ENCODE peak calls at places on chromosomes 7 and 10, in ten cellular contexts. L is T-helper 2 cell; S is AG04449; Z is caudate nucleus; D is NCI-H2029; I is WTC11; W is NCI-H2081; V is naive thymus-derived CD8-positive, alpha-beta T cell; N is NCI-H446; E is stimulated activated CD4-positive, alpha-beta T cell treated with anti-CD3 and anti-CD28 coated beads, Interleukin-15, amount 100 ng/mL, for 1 hour. H is an unnamed sample.

GRCh38 chr7:148590533-148590932 is at the start of gene C7orf33:
- DNase-seq in L (no peak), S (no peak), Z (no peak), D (no peak), I (no peak), W (no peak), V (no peak), N (no peak), E (no peak), H (no peak)

GRCh38 chr7:104859754-104860426 is 154.1 kb upstream of the KMT2E start:
- DNase-seq in L (no peak), S (no peak), Z (no peak), D (no peak), I (no peak), W (no peak), V (no peak), N (no peak), E (no peak), H (no peak)

GRCh38 chr10:33073641-33074410 is 115.8 kb upstream of the ITGB1 start:
- DNase-seq in L (peak), S (no peak), Z (no peak), D (no peak), I (no peak), W (no peak), V (no peak), N (no peak), E (no peak), H (no peak)

GRCh38 chr7:121531175-121532070 is 135.3 kb upstream of the FAM3C start:
- DNase-seq in L (peak), S (no peak), Z (no peak), D (no peak), I (no peak), W (no peak), V (no peak), N (no peak), E (no peak), H (no peak)

GRCh38 chr7:46682841-46683624 is 762.0 kb upstream of the IGFBP3 start:
- DNase-seq in L (no peak), S (no peak), Z (no peak), D (no peak), I (no peak), W (no peak), V (no peak), N (no peak), E (no peak), H (no peak)

GRCh38 chr10:12428447-12429135 is 79.2 kb downstream of the CAMK1D start:
- DNase-seq in L (no peak), S (no peak), Z (no peak), D (no peak), I (no peak), W (no peak), V (no peak), N (no peak), E (no peak), H (no peak)

GRCh38 chr7:30723776-30724175 is 28.2 kb upstream of the INMT start:
- DNase-seq in L (no peak), S (no peak), Z (no peak), D (no peak), I (no peak), W (no peak), V (no peak), N (no peak), E (no peak), H (no peak)

GRCh38 chr10:86103391-86104101 is 263.0 kb downstream of the GRID1 start:
- DNase-seq in L (no peak), S (no peak), Z (no peak), D (no peak), I (no peak), W (no peak), V (no peak), N (no peak), E (no peak), H (no peak)

GRCh38 chr7:102152672-102153585 is 133.7 kb upstream of the SH2B2 start:
- DNase-seq in L (no peak), S (no peak), Z (no peak), D (no peak), I (peak), W (no peak), V (no peak), N (no peak), E (no peak), H (no peak)

GRCh38 chr7:135707570-135707966 is 20.4 kb downstream of the SLC13A4 start:
- DNase-seq in L (no peak), S (no peak), Z (no peak), D (no peak), I (no peak), W (no peak), V (no peak), N (no peak), E (no peak), H (no peak)

GRCh38 chr10:109974509-109975191 is 33.1 kb upstream of the ADD3 start:
- DNase-seq in L (no peak), S (no peak), Z (no peak), D (no peak), I (no peak), W (no peak), V (no peak), N (no peak), E (no peak), H (no peak)

GRCh38 chr7:30994206-30995100 is 30.7 kb downstream of the GHRHR start:
- DNase-seq in L (no peak), S (no peak), Z (no peak), D (no peak), I (no peak), W (no peak), V (no peak), N (peak), E (no peak), H (no peak)

GRCh38 chr10:119517235-119518141 is 25.0 kb downstream of the RGS10 start:
- DNase-seq in L (peak), S (no peak), Z (no peak), D (no peak), I (no peak), W (no peak), V (peak), N (no peak), E (no peak), H (no peak)

GRCh38 chr10:69363666-69364065 is 53.1 kb downstream of the TACR2 start:
- DNase-seq in L (no peak), S (no peak), Z (no peak), D (no peak), I (no peak), W (no peak), V (no peak), N (no peak), E (no peak), H (no peak)

GRCh38 chr7:132225216-132226030 is 350.8 kb downstream of the PLXNA4 start:
- DNase-seq in L (no peak), S (no peak), Z (no peak), D (peak), I (no peak), W (no peak), V (no peak), N (no peak), E (no peak), H (no peak)

GRCh38 chr7:142482899-142483658 is 225.2 kb upstream of the PRSS58 start:
- DNase-seq in L (peak), S (no peak), Z (no peak), D (no peak), I (peak), W (peak), V (peak), N (no peak), E (peak), H (no peak)

GRCh38 chr7:50349963-50350944 is 45.7 kb downstream of the IKZF1 start:
- DNase-seq in L (peak), S (no peak), Z (no peak), D (no peak), I (no peak), W (no peak), V (peak), N (no peak), E (peak), H (peak)

GRCh38 chr10:71079761-71080380 is 132.5 kb upstream of the UNC5B start:
- DNase-seq in L (no peak), S (no peak), Z (no peak), D (no peak), I (peak), W (no peak), V (no peak), N (no peak), E (no peak), H (no peak)

GRCh38 chr10:110535958-110536891 is 31.3 kb upstream of the SMC3 start:
- DNase-seq in L (peak), S (no peak), Z (no peak), D (no peak), I (peak), W (no peak), V (peak), N (no peak), E (peak), H (peak)

GRCh38 chr10:56745490-56745889 is 384.4 kb upstream of the ZWINT start:
- DNase-seq in L (no peak), S (no peak), Z (no peak), D (no peak), I (no peak), W (no peak), V (no peak), N (no peak), E (no peak), H (no peak)

GRCh38 chr10:26969145-26969926 is 108.6 kb upstream of the ABI1 start:
- DNase-seq in L (peak), S (no peak), Z (no peak), D (no peak), I (no peak), W (no peak), V (no peak), N (no peak), E (no peak), H (no peak)

H was measured in natural killer cell treated with Interleukin-12 subunit alpha and Interleukin-12 subunit beta and Interleukin-15 and Interleukin-18, amount 100 ng/mL, for 72 hours.